ENCODE peak calls at places on chromosome 16, in nine cellular contexts. Y, S, C, N, U, W, L, V and D are unnamed samples.

GRCh38 chr16:64469351-64469750 is 652.5 kb downstream of the CDH11 start:
- DNase-seq in Y (no peak), S (no peak), C (no peak), N (no peak), U (no peak), W (no peak), L (no peak), V (no peak), D (no peak)

GRCh38 chr16:53566568-53566967 is 63.6 kb upstream of the AKTIP start:
- DNase-seq in Y (no peak), S (no peak), C (no peak), N (no peak), U (no peak), W (no peak), L (no peak), V (no peak), D (no peak)

GRCh38 chr16:69537706-69538080 is 28.1 kb upstream of the NFAT5 start:
- DNase-seq in Y (no peak), S (no peak), C (no peak), N (no peak), U (no peak), W (no peak), L (no peak), V (no peak), D (no peak)

GRCh38 chr16:50864386-50864785 is 122.5 kb downstream of the CYLD start:
- DNase-seq in Y (no peak), S (no peak), C (no peak), N (no peak), U (no peak), W (no peak), L (no peak), V (no peak), D (no peak)

GRCh38 chr16:47734987-47735594 is 274.0 kb downstream of the PHKB start:
- DNase-seq in Y (no peak), S (no peak), C (no peak), N (peak; percentile 95), U (no peak), W (no peak), L (no peak), V (no peak), D (no peak)

GRCh38 chr16:81647527-81647926 is 131.6 kb upstream of the PLCG2 start:
- DNase-seq in Y (no peak), S (no peak), C (no peak), N (no peak), U (peak; percentile 46), W (no peak), L (peak; percentile 76), V (no peak), D (no peak)

GRCh38 chr16:54484700-54485099 is 198.1 kb upstream of the IRX3 start:
- DNase-seq in Y (peak; percentile 59), S (no peak), C (no peak), N (no peak), U (no peak), W (no peak), L (no peak), V (no peak), D (no peak)

GRCh38 chr16:21156767-21157467 is 1.6 kb upstream of the LDAF1 start:
- DNase-seq in Y (no peak), S (peak; percentile 44), C (no peak), N (peak; percentile 30), U (peak; percentile 86), W (peak; percentile 69), L (peak; percentile 78), V (peak; percentile 65), D (no peak)

DNA sequence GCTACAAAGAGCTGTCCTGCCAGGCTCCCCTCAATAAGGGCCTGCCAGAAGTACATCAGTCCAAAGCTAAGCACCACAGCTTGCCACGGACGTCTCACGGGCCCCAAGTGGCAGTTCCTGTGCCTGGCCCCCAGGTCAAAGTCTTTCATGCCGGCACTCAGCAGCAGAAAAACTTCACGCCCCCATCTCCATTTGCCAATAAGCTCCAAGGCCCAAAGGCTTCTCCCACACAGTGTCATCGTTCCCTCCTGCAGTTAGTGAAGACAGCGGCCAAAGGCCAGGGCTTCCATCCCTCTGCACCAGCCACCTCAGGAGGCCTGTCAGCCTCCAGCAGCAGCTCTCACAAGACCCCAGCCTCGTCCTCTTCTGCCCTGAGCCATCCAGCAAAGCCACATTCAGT is 27.4 kb downstream of the UBN1 start:
- DNase-seq in Y (no peak), S (no peak), C (no peak), N (no peak), U (no peak), W (no peak), L (no peak), V (no peak), D (no peak)
- H3K36me3 ChIP-seq in Y (no peaks in the 10 kb centered on the region), S (peaks cover 79% of the 10 kb centered on the region), C (peaks cover 98% of the 10 kb centered on the region), N (peaks cover 91% of the 10 kb centered on the region), U (peaks cover 25% of the 10 kb centered on the region), W (peaks cover 87% of the 10 kb centered on the region), L (peaks cover 58% of the 10 kb centered on the region), V (peaks cover 30% of the 10 kb centered on the region), D (peaks cover 100% of the 10 kb centered on the region)

GRCh38 chr16:86200722-86201121 is 301.8 kb downstream of the IRF8 start:
- DNase-seq in Y (no peak), S (no peak), C (no peak), N (no peak), U (no peak), W (no peak), L (no peak), V (no peak), D (no peak)

GRCh38 chr16:86201746-86202145 is 302.8 kb downstream of the IRF8 start:
- DNase-seq in Y (no peak), S (no peak), C (no peak), N (no peak), U (no peak), W (no peak), L (no peak), V (no peak), D (no peak)

GRCh38 chr16:86203557-86204275 is 304.8 kb downstream of the IRF8 start:
- DNase-seq in Y (no peak), S (no peak), C (no peak), N (no peak), U (no peak), W (no peak), L (no peak), V (no peak), D (no peak)

GRCh38 chr16:86202760-86203426 is 303.9 kb downstream of the IRF8 start:
- DNase-seq in Y (no peak), S (no peak), C (no peak), N (no peak), U (no peak), W (no peak), L (no peak), V (no peak), D (no peak)

DNA sequence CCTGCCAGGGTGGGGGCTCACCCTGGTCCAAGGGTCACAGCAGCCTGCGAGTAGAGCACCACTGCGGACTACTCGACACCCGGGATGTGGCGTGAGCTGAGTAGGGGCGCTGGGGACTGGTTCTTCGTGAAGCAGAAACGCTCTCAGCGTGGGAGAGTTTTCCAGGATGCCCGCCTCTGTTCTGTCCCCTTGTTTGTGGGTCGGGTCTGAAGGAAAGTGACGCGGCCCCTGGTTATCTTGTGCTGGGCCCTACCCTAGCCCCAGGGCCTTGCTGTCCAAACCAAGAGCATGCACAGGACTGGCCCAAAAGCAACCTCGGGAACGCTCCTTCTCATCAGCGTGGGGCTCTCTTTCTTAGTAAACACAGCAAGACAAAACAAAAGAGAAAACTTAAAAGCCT is 303.3 kb downstream of the IRF8 start:
- DNase-seq in Y (no peak), S (no peak), C (no peak), N (no peak), U (no peak), W (peak; percentile 55), L (no peak), V (no peak), D (no peak)
- TF ChIP-seq POLR2AphosphoS5 in Y (no peak), S (no peak), C (no peak), N (no peak), U (no peak), W (no peak), L (no peak), V (no peak), D (no peak)

DNA sequence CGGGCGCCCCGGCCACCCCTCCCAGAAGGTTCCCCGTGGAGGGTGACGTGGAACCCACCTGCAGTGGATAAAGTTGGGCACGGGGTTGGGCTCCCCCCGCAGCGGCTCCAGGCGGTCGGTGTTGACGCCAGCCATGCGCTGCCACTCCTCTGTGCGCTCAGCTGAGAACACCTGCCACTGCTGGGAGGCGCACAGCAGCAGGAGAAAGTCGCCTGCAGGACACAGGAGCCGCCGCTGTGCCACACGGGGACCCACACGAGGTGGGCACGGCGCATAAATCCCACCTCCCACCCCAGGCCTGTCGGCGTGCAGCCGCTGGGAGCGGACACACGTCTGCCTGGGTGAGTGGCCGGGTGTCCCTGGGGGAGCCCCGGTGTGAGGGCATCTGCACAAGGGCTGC is 20.7 kb downstream of the CTU2 start:
- DNase-seq in Y (no peak), S (no peak), C (no peak), N (no peak), U (no peak), W (no peak), L (no peak), V (no peak), D (no peak)
- H3K36me3 ChIP-seq in Y (no peaks in the 10 kb centered on the region), S (no peaks in the 10 kb centered on the region), C (peaks cover 78% of the 10 kb centered on the region), N (peaks cover 66% of the 10 kb centered on the region), U (no peaks in the 10 kb centered on the region), W (peaks cover 78% of the 10 kb centered on the region), L (peaks cover 70% of the 10 kb centered on the region), V (peaks cover 17% of the 10 kb centered on the region), D (peaks cover 87% of the 10 kb centered on the region)

GRCh38 chr16:28823291-28823718 is 506 bp downstream of the ATXN2L start:
- DNase-seq in Y (no peak), S (no peak), C (no peak), N (no peak), U (peak; percentile 14), W (no peak), L (no peak), V (no peak), D (no peak)

GRCh38 chr16:28824548-28824973 is 1.8 kb downstream of the ATXN2L start:
- DNase-seq in Y (no peak), S (no peak), C (no peak), N (no peak), U (no peak), W (no peak), L (no peak), V (no peak), D (no peak)

GRCh38 chr16:28822520-28823290 is at the start of gene ATXN2L:
- DNase-seq in Y (peak; percentile 93), S (no peak), C (peak; percentile 96), N (peak; percentile 94), U (peak; percentile 94), W (peak; percentile 96), L (peak; percentile 93), V (peak; percentile 95), D (peak; percentile 99)

GRCh38 chr16:28821874-28822519 is 802 bp upstream of the ATXN2L start:
- DNase-seq in Y (no peak), S (no peak), C (no peak), N (no peak), U (no peak), W (no peak), L (no peak), V (no peak), D (no peak)

DNA sequence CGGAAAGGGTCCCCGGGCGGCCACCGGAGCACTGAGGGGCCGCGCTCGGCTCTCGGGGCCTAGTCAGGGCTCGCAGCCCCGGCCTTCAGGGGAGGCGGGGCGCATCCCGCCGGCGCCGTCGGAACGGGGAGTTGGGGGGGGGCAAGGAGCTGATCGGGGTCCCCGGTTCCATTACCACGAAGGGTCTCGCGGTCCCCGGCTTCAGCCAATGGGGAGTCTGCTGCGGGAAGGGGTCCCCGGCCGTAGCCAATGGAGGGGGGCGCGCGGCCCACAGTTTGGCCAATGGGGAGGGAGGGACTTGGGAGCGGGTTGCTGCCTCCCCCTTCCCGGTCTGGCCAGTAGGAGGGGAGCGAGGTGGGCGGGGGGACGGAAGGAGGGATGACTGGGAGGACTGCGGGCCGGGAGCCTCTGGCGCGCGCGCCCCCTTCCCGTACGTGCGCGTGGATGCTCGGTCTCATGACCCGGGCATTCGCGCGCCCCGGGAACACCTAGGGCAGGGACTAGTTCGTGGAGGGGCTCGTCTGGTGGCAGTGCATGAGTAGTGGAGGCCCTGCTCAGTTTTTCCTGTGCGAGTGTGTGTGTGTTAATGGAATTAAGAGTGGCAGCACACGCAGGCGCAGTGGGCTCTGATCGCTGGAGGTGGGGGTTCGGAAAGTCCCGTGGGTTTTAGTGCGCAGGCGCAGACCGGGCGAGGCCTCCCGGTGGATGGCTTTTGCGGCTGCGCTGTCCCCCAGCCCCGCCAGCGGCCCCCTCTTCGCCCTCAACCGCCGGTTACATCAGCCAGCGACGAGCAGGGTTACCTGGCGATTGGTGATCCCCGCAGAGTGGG is 1.1 kb downstream of the ATXN2L start:
- DNase-seq in Y (peak; percentile 97), S (peak; percentile 72), C (peak; percentile 98), N (peak; percentile 95), U (peak; percentile 98), W (peak; percentile 99), L (peak; percentile 94), V (peak; percentile 99), D (peak; percentile 97)
- TF ChIP-seq POLR2AphosphoS5 in Y (peak; percentile 91), S (peak; percentile 81), C (no peak), N (peak; percentile 22), U (peak; percentile 62), W (peak; percentile 77), L (peak; percentile 86), V (peak; percentile 80), D (peak; percentile 89)